ENCODE peak calls at places on chromosome 11, in four cellular contexts. G is breast epithelium, T is neural progenitor cell, L is HCT116. A is an unnamed sample. For H3K4me1, the result is how much of the 10 kb centered on the place peaks cover.

GRCh38 chr11:112830255-112830654 is 131.0 kb upstream of the NCAM1 start:
- DNase-seq in T (no peak), G (no peak), L (no peak), A (no peak)

GRCh38 chr11:120289426-120289825 is 35.7 kb upstream of the TLCD5 start:
- DNase-seq in L (no peak), T (no peak), G (no peak), A (no peak)

GRCh38 chr11:101974255-101974654 is 57.9 kb upstream of the ANGPTL5 start:
- DNase-seq in L (no peak), T (no peak), G (no peak), A (no peak)

GRCh38 chr11:58905716-58906547 is 33.4 kb upstream of the GLYATL1 start:
- DNase-seq in L (no peak), G (peak), T (peak), A (no peak)

GRCh38 chr11:70498171-70498571 is 99.8 kb downstream of the CTTN start:
- DNase-seq in L (no peak), G (no peak), T (no peak), A (no peak)

GRCh38 chr11:118623291-118623655 is 15.9 kb downstream of the PHLDB1 start:
- DNase-seq in G (peak), L (no peak), T (no peak), A (no peak)

GRCh38 chr11:9057032-9057431 is 34.4 kb downstream of the SCUBE2 start:
- DNase-seq in L (no peak), G (no peak), T (no peak), A (no peak)

GRCh38 chr11:20337526-20338154 is 25.9 kb upstream of the HTATIP2 start:
- DNase-seq in T (peak), L (peak), G (no peak), A (no peak)

GRCh38 chr11:26297179-26297970 is 34.6 kb upstream of the ANO3 start:
- DNase-seq in T (peak), L (peak), G (no peak), A (no peak)

GRCh38 chr11:79165908-79166307 is 274.9 kb downstream of the TENM4 start:
- DNase-seq in G (no peak), T (no peak), L (no peak), A (no peak)

GRCh38 chr11:59510917-59511589 is at the start of gene OR4D9:
- DNase-seq in L (no peak), T (no peak), G (no peak), A (no peak)

GRCh38 chr11:12099132-12099873 is 11.1 kb upstream of the MICAL2 start:
- DNase-seq in L (no peak), G (no peak), T (no peak), A (no peak)

GRCh38 chr11:111663820-111664219 is 61.6 kb downstream of the SIK2 start:
- DNase-seq in T (no peak), L (no peak), G (no peak), A (no peak)

GRCh38 chr11:130611791-130612251 is 163.4 kb downstream of the ADAMTS15 start:
- DNase-seq in L (no peak), T (no peak), G (no peak), A (no peak)

GRCh38 chr11:442611-443081 is 835 bp upstream of the ANO9 start:
- DNase-seq in T (no peak), G (no peak), L (no peak), A (no peak)

GRCh38 chr11:94036096-94036495 is 14.9 kb downstream of the HEPHL1 start:
- DNase-seq in T (no peak), G (no peak), L (no peak), A (no peak)

GRCh38 chr11:70675697-70676374 is 277.5 kb downstream of the CTTN start:
- DNase-seq in G (no peak), T (no peak), L (peak), A (no peak)

GRCh38 chr11:64868904-64869570 is 9.4 kb downstream of the EHD1 start:
- DNase-seq in G (no peak), L (no peak), T (no peak), A (no peak)

GRCh38 chr11:100403817-100404216 is 283.3 kb upstream of the ARHGAP42 start:
- DNase-seq in T (peak), G (no peak), L (no peak), A (no peak)

GRCh38 chr11:67999704-68000103 is 4.2 kb downstream of the UNC93B1 start:
- DNase-seq in G (no peak), L (no peak), T (no peak), A (no peak)

GRCh38 chr11:16169946-16170345 is 186.4 kb downstream of the SOX6 start:
- DNase-seq in L (no peak), T (peak), G (no peak), A (no peak)

GRCh38 chr11:19978668-19979518 is 181.4 kb downstream of the DBX1 start:
- DNase-seq in T (no peak), L (peak), G (peak), A (no peak)

GRCh38 chr11:33475999-33476398 is 218.8 kb downstream of the HIPK3 start:
- DNase-seq in G (no peak), T (no peak), L (no peak), A (no peak)

GRCh38 chr11:73380897-73381410 is 4.8 kb downstream of the RELT start:
- DNase-seq in G (no peak), L (no peak), T (peak), A (no peak)

GRCh38 chr11:296206-296975 is 2.9 kb downstream of the IFITM5 start:
- DNase-seq in T (no peak), L (no peak), G (no peak), A (no peak)

GRCh38 chr11:104997288-104997687 is 25.7 kb downstream of the CASP5 start:
- DNase-seq in G (no peak), L (no peak), T (no peak), A (no peak)

GRCh38 chr11:122139595-122139866 is 23.5 kb upstream of the BLID start:
- DNase-seq in G (no peak), L (no peak), T (no peak), A (no peak)

GRCh38 chr11:70872950-70873735 is 379.2 kb downstream of the SHANK2 start:
- DNase-seq in L (no peak), T (peak), G (no peak), A (no peak)

GRCh38 chr11:96313163-96313562 is 29.8 kb downstream of the MAML2 start:
- DNase-seq in L (no peak), T (no peak), G (no peak), A (no peak)

GRCh38 chr11:86459682-86460460 is 85.2 kb downstream of the CCDC81 start:
- DNase-seq in G (peak), T (no peak), L (peak), A (no peak)
- H3K27ac ChIP-seq in G (peak), T (no peak), L (no peak), A (peak)

GRCh38 chr11:69159153-69159850 is 3.6 kb downstream of the SMIM38 start:
- DNase-seq in T (no peak), G (no peak), L (no peak), A (no peak)
- H3K4me1 ChIP-seq in T (under half), G (under half), L (under half), A (under half)

DNA sequence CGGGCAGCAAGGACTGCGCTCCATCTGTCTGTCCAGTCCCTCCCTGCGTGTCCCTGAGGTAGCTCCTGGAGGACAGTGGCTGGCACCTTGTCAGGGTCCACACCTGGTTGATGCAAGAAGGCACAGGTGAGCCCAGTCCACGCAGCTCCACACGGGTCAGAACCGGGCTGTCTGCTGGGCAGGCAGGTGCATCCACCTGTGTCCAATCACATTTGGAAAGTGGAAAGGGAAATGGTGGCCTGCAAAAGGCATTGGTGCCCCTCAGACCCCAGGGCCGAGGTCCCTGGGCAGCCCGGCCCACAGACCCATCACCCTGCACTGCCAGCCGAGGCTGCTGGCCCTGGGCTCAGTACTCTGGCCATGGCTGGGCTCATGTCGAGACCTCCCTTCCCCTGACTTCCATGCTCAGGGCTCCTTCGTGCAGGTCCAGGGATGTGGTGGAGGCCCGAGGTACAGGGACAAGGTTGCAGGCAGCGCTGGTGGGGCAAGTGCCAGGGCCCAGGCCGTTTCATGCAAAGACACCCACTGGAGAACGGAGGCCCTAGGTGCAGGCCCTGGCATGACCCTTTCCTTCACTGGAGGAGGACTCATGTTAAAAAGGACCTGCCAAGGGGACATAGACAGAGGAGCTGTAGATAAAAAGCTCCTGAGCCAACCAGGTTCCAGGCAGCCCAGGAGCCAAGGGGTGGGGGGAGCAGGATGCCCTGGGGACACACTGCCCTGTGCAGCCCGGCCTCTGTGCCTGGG is 38.9 kb upstream of the TH start:
- DNase-seq in T (no peak), L (no peak), G (peak), A (no peak)
- H3K27ac ChIP-seq in T (peak), L (no peak), G (no peak), A (no peak)

GRCh38 chr11:126336646-126337045 is 18.8 kb upstream of the ST3GAL4 start:
- DNase-seq in T (no peak), G (no peak), L (no peak), A (no peak)
- H3K4me1 ChIP-seq in T (under half), G (under half), L (under half), A (under half)

GRCh38 chr11:117217685-117218084 is 14.2 kb downstream of the PCSK7 start:
- DNase-seq in T (no peak), L (no peak), G (no peak), A (no peak)
- H3K27ac ChIP-seq in T (no peak), L (no peak), G (peak), A (peak)

DNA sequence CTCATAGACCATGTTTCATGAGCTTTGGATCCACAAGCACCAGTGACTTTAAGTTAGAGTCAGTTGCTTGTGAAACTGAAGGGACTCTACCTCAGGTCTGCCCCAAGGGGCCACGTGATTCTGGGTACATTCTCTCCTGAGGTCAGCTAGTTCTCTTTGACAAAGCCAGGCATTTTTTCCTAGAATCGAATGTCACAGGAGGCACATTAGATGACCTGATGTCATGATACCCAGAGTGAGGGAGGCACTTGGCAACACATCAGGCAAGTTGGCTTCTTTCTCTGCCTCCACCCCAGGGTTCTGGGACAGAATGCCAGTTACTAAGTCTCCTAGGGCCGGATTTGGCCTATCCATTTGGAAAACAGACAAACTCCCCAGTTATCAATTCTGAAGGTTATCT is 93.0 kb downstream of the APIP start:
- DNase-seq in T (peak), L (no peak), G (peak), A (no peak)
- H3K4me1 ChIP-seq in T (under half), L (under half), G (under half), A (under half)

GRCh38 chr11:63504054-63504453 is 1.8 kb upstream of the LGALS12 start:
- DNase-seq in G (no peak), T (no peak), L (no peak), A (no peak)

GRCh38 chr11:63508009-63508408 is 2.1 kb downstream of the LGALS12 start:
- DNase-seq in G (no peak), L (peak), T (peak), A (no peak)

GRCh38 chr11:63504933-63505586 is 824 bp upstream of the LGALS12 start:
- DNase-seq in G (no peak), T (no peak), L (no peak), A (no peak)

GRCh38 chr11:63503492-63503891 is 2.4 kb upstream of the LGALS12 start:
- DNase-seq in T (no peak), L (no peak), G (no peak), A (no peak)

GRCh38 chr11:63505857-63506528 is at the start of gene LGALS12:
- DNase-seq in T (no peak), L (no peak), G (no peak), A (no peak)
- H3K27ac ChIP-seq in T (no peak), L (no peak), G (no peak), A (no peak)

DNA sequence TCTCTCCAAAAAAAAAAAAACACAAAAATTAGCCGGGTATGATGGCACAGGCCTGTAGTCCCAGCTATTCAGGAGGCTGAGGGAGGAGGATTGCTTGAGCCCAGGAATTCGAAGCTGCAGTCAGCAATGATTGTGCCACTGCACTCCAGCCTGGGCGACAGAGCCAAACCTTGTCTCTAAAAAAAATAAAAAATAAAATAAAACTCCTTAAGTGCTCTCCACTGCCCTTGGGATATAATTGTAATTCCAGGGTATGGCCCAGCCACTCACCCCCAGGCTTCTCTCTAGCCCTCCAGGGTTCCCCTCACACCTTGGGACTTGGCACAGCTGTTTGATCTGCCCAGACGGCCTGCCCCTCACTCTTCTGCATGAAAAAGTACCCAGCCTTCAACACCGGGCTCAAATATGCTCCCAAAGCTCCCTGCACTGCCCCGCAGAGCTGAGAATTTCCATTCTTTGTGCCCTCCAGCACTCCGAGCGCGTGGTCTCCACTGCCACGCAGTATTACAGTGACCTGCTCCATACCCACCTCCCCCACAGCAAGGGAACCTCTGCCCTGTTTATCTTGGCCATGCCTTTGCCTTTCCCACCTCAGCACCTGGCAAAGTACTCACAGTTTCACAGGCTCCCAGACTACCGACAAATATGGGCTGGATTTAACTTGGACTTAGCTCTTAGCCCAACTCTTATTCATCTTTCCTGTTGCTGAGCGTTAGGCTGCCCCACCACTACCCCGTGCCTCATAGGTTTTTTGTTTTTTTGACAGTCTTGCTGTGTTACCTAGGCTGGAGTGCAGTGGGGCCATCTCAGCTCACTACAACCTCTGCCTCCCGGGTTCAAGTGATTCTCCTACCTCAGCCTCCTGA is 7.6 kb upstream of the FTH1 start:
- DNase-seq in G (peak), L (no peak), T (no peak), A (no peak)
- H3K4me1 ChIP-seq in G (under half), L (under half), T (under half), A (half or more)

GRCh38 chr11:48036466-48036865 is 56.1 kb downstream of the PTPRJ start:
- DNase-seq in T (no peak), G (no peak), L (no peak), A (no peak)
- H3K27ac ChIP-seq in T (no peak), G (no peak), L (no peak), A (no peak)

DNA sequence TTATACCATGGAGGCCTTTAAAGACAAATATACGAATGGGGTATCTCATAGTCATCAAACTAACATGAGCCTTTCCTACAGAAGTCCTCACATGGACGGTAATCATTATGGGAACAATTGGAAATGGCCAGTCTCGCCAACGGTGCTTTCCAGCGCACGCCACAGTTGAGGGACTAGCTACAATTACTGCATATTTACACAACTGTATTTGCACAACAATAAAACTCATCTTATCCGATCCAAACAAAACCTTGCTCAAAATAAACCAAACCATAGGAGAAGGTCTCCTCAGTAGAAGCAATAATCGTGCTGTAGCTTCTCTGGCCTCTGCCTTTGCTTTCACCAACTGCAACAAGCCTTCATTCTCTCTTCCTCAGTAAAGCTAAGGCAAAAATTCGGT is 5.9 kb downstream of the CADM1 start:
- DNase-seq in T (no peak), G (no peak), L (no peak), A (no peak)
- H3K4me1 ChIP-seq in T (under half), G (under half), L (under half), A (under half)